ENCODE peak calls at places on chromosome 7, in four cellular contexts. N is HCT116, V is A549, U is NB4. B is an unnamed sample.

GRCh38 chr7:148234715-148235114 is 355.9 kb upstream of the C7orf33 start:
- DNase-seq in N (no peak), V (no peak), U (no peak), B (no peak)

GRCh38 chr7:128919241-128919640 is 8.7 kb upstream of the KCP start:
- DNase-seq in N (no peak), V (no peak), U (no peak), B (no peak)

GRCh38 chr7:8229927-8230326 is 32.0 kb downstream of the ICA1 start:
- DNase-seq in N (no peak), V (no peak), U (no peak), B (peak)

GRCh38 chr7:131890191-131890590 is 333.8 kb upstream of the PODXL start:
- DNase-seq in N (no peak), V (no peak), U (peak), B (no peak)

GRCh38 chr7:24038993-24039392 is 245.0 kb upstream of the NPY start:
- DNase-seq in N (no peak), V (no peak), U (no peak), B (no peak)

GRCh38 chr7:114412548-114412947 is 2.1 kb upstream of the FOXP2 start:
- DNase-seq in N (no peak), V (no peak), U (no peak), B (no peak)

GRCh38 chr7:7978860-7979259 is 10.3 kb downstream of the GLCCI1 start:
- DNase-seq in N (no peak), V (no peak), U (peak), B (peak)

GRCh38 chr7:90958669-90959068 is 305.6 kb upstream of the FZD1 start:
- DNase-seq in N (no peak), V (no peak), U (no peak), B (no peak)

GRCh38 chr7:116692599-116693308 is 20.8 kb downstream of the MET start:
- DNase-seq in N (peak), V (no peak), U (peak), B (no peak)

GRCh38 chr7:1555046-1555812 is 776 bp downstream of the TMEM184A start:
- DNase-seq in N (no peak), V (peak), U (peak), B (no peak)

DNA sequence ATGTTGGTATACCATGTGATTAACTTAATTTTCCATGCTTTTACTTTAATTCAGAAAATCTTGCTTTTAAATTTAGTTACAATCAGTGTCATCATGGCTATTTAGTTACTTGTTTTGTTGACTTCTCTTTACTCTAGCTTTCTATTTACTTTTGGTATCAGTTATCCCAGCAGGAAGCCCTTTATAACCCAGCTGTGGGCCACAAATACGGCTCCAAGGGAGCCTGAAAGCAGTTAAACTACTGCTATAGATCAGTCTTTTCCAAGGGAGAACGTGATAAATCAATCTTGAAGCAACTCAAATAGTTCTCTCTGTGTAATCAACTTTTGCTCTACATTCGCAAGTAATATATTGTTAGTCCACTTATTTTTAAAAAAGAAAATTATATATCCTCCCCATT is 287.4 kb downstream of the CACNA2D1 start:
- DNase-seq in N (no peak), V (no peak), U (no peak), B (no peak)
- TF ChIP-seq POLR2A in N (no peak), V (no peak), U (no peak), B (no peak)

GRCh38 chr7:123771846-123772245 is 23.0 kb upstream of the WASL start:
- DNase-seq in N (no peak), V (no peak), U (no peak), B (no peak)

GRCh38 chr7:123771256-123771655 is 22.5 kb upstream of the WASL start:
- DNase-seq in N (no peak), V (no peak), U (no peak), B (no peak)

GRCh38 chr7:123768493-123768892 is 19.7 kb upstream of the WASL start:
- DNase-seq in N (no peak), V (no peak), U (no peak), B (no peak)

GRCh38 chr7:123769371-123769770 is 20.6 kb upstream of the WASL start:
- DNase-seq in N (peak), V (peak), U (no peak), B (no peak)

GRCh38 chr7:123770378-123770777 is 21.6 kb upstream of the WASL start:
- DNase-seq in N (no peak), V (peak), U (peak), B (no peak)
- TF ChIP-seq POLR2A in N (no peak), V (no peak), U (no peak), B (no peak)

GRCh38 chr7:134986363-134987231 is at the start of gene AGBL3:
- DNase-seq in N (peak), V (peak), U (peak), B (peak)
- TF ChIP-seq POLR2A in N (peak), V (peak), U (peak), B (peak)

GRCh38 chr7:100476903-100477870 is 1.8 kb downstream of the TSC22D4 start:
- DNase-seq in N (no peak), V (no peak), U (peak), B (peak)
- TF ChIP-seq POLR2A in N (no peak), V (no peak), U (no peak), B (no peak)

GRCh38 chr7:5429857-5430611 is 6.4 kb upstream of the TNRC18 start:
- DNase-seq in N (no peak), V (no peak), U (no peak), B (peak)
- TF ChIP-seq POLR2A in N (no peak), V (no peak), U (no peak), B (no peak)

B was measured in erythroblast.